ENCODE peak calls at places on chromosomes 6 and 20, in eight cellular contexts. W is HCT116, E is cardiac fibroblast, S is tibial artery, C is AG09309, M is GM12865, P is brain microvascular endothelial cell, O is body of pancreas. Y is an unnamed sample.

GRCh38 chr20:36835453-36836198 is 40.3 kb upstream of the TLDC2 start:
- DNase-seq in M (peak; percentile 96), W (peak; percentile 80), E (peak; percentile 96), O (peak; percentile 95), P (peak; percentile 92), S (peak; percentile 95), C (peak; percentile 76), Y (peak; percentile 90)

GRCh38 chr6:130755368-130756034 is 71.7 kb upstream of the SMLR1 start:
- DNase-seq in C (no peak), O (no peak), E (no peak), M (no peak), S (no peak), P (no peak), W (no peak), Y (no peak)

GRCh38 chr6:145798530-145798929 is 16.1 kb downstream of the FBXO30 start:
- DNase-seq in M (no peak), W (no peak), P (peak; percentile 53), C (no peak), E (no peak), S (no peak), O (no peak), Y (no peak)

GRCh38 chr6:125781307-125781868 is 9.4 kb upstream of the NCOA7 start:
- DNase-seq in O (peak; percentile 51), W (no peak), S (peak; percentile 51), P (no peak), M (peak; percentile 80), C (no peak), E (no peak), Y (no peak)

GRCh38 chr6:163752446-163752845 is 337.9 kb downstream of the QKI start:
- DNase-seq in C (no peak), S (no peak), M (no peak), E (no peak), W (no peak), P (no peak), O (no peak), Y (no peak)

GRCh38 chr6:163777379-163777686 is 362.8 kb downstream of the QKI start:
- DNase-seq in E (no peak), M (no peak), P (no peak), O (no peak), C (no peak), S (no peak), W (no peak), Y (no peak)

GRCh38 chr6:85580878-85581267 is 12.8 kb downstream of the SNX14 start:
- DNase-seq in W (no peak), S (no peak), O (peak; percentile 53), P (peak; percentile 74), E (peak; percentile 48), M (peak; percentile 51), C (no peak), Y (no peak)

GRCh38 chr6:45965787-45966186 is 49.9 kb downstream of the CLIC5 start:
- DNase-seq in M (no peak), W (no peak), P (peak; percentile 48), S (no peak), C (no peak), O (no peak), E (peak; percentile 52), Y (no peak)

GRCh38 chr6:166798652-166799051 is 157.7 kb downstream of the RNASET2 start:
- DNase-seq in S (no peak), M (no peak), P (no peak), E (no peak), C (no peak), O (no peak), W (no peak), Y (no peak)

GRCh38 chr6:121816361-121816760 is 380.9 kb downstream of the GJA1 start:
- DNase-seq in O (no peak), P (no peak), E (peak; percentile 57), M (no peak), W (no peak), S (no peak), C (no peak), Y (no peak)

GRCh38 chr6:43740961-43741764 is 28.8 kb upstream of the VEGFA start:
- DNase-seq in O (no peak), P (no peak), W (no peak), S (no peak), C (no peak), E (peak; percentile 26), M (no peak), Y (no peak)

GRCh38 chr6:117317261-117317660 is 51.9 kb downstream of the VGLL2 start:
- DNase-seq in O (no peak), M (peak; percentile 19), W (peak; percentile 13), P (peak; percentile 2), S (no peak), E (peak; percentile 5), C (no peak), Y (no peak)

GRCh38 chr6:80197474-80197873 is 91.0 kb downstream of the BCKDHB start:
- DNase-seq in E (peak; percentile 80), S (no peak), W (no peak), C (peak; percentile 62), M (no peak), P (no peak), O (peak; percentile 50), Y (no peak)

GRCh38 chr20:4160761-4161305 is 145.5 kb upstream of the RNF24 start:
- DNase-seq in S (peak; percentile 51), P (peak; percentile 11), M (no peak), O (peak; percentile 62), C (no peak), E (peak; percentile 76), W (no peak), Y (no peak)

GRCh38 chr20:59159091-59159821 is 4.4 kb upstream of the ZNF831 start:
- DNase-seq in M (no peak), P (no peak), O (no peak), E (no peak), W (no peak), C (no peak), S (no peak), Y (no peak)

GRCh38 chr20:8481636-8482035 is 349.6 kb downstream of the PLCB1 start:
- DNase-seq in C (peak; percentile 5), O (no peak), M (no peak), S (no peak), E (no peak), W (no peak), P (no peak), Y (no peak)

GRCh38 chr6:166351715-166352285 is 9.5 kb upstream of the SFT2D1 start:
- DNase-seq in C (no peak), P (no peak), W (no peak), S (no peak), M (peak; percentile 69), E (peak; percentile 25), O (peak; percentile 48), Y (no peak)

DNA sequence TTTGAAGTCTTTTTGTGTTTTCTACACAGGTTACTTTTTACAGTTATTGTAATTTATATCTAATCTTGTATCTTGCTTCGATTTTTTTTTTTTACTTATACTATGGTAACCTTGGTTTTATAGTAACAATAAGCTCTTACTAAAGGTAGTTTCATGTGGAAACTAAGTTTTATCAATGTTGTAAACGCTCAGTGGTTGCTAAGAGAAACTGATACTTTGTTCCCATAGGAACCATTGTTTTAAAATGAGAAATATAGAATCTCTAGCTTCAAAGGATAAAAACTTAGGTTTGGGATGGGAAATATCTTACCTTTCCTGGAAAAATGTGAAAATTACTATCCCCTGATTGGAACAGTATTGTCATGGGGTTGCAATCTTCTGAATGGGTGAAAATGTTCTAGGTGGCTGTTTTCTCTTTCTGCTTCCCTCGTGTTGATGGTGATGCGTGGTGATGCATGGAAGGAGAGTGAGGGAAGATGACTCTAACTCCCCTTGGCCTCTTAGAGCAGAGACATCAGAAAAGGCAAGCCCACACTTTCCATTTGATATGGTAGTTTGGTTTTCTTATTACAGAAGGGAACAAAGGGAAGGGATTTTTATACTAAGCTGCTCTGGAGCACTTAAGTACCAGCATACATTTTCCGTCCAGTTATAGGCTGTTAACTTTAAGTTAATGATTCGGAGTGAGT is 23.5 kb upstream of the BACH2 start:
- DNase-seq in C (no peak), W (no peak), E (no peak), P (no peak), O (no peak), M (no peak), S (no peak), Y (no peak)
- H3K4me3 ChIP-seq in C (no peak overlapping the region), W (no peak overlapping the region), E (no peak overlapping the region), P (no peak overlapping the region), O (no peak overlapping the region), M (no peak overlapping the region), S (no peak overlapping the region), Y (no peak overlapping the region)

GRCh38 chr6:133542056-133542821 is 301.1 kb downstream of the EYA4 start:
- DNase-seq in C (no peak), P (no peak), O (no peak), M (peak; percentile 10), W (no peak), E (peak; percentile 3), S (no peak), Y (no peak)
- TF ChIP-seq CTCF in C (no peak), P (no peak), O (no peak), M (no peak), W (no peak), E (no peak), S (no peak), Y (no peak)

GRCh38 chr20:63657260-63657936 is 714 bp upstream of the RTEL1 start:
- DNase-seq in E (peak; percentile 16), P (no peak), S (no peak), W (no peak), O (no peak), C (no peak), M (no peak), Y (no peak)
- H3K4me3 ChIP-seq in E (peak overlapping the region; percentile 78), P (peak overlapping the region; percentile 90), S (peak overlapping the region; percentile 76), W (peak overlapping the region; percentile 82), O (no peak overlapping the region), C (peak overlapping the region; percentile 87), M (peak overlapping the region; percentile 77), Y (peak overlapping the region; percentile 89)

DNA sequence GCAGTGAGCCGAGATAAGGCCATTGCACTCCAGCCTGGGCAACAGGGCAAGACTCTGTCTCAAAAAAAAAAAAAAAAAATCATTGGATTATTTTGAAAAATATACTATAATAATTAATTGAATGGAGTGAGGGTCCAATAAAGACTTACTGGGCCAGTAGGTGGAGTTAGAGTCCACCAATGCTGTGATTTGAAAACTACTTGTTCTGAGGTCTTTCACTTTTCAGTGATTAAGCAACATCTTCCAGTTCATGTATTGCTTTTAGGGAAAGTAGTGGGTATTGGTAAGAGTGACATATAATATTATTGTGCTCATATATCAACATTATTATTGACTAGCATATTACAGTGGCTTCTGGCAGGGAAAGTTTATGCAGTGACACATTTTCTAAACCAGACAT is 530.3 kb downstream of the KHDRBS2 start:
- DNase-seq in W (no peak), C (no peak), O (no peak), M (no peak), E (no peak), P (no peak), S (no peak), Y (no peak)
- TF ChIP-seq CTCF in W (no peak), C (no peak), O (no peak), M (no peak), E (no peak), P (no peak), S (no peak), Y (no peak)

Y was measured in AG04450.